ENCODE peak calls at places on chromosomes 5 and 9, in five cellular contexts. X, T, A, Y and I are unnamed samples.

GRCh38 chr9:134848504-134848903 is 32.1 kb upstream of the FCN2 start:
- DNase-seq in T (no peak), Y (no peak), A (no peak), X (no peak), I (no peak)

GRCh38 chr9:98880311-98881015 is 63.2 kb upstream of the COL15A1 start:
- DNase-seq in Y (no peak), T (no peak), A (no peak), X (no peak), I (no peak)

GRCh38 chr9:121266906-121267650 is 884 bp upstream of the GSN start:
- DNase-seq in A (peak), X (no peak), T (no peak), Y (peak), I (no peak)

GRCh38 chr5:74067748-74068541 is 441.9 kb downstream of the ARHGEF28 start:
- DNase-seq in Y (no peak), A (no peak), X (no peak), T (no peak), I (no peak)

GRCh38 chr9:129307227-129307970 is 129.3 kb upstream of the IER5L start:
- DNase-seq in Y (peak), X (no peak), T (no peak), A (no peak), I (no peak)

GRCh38 chr9:25994605-25995004 is 316.4 kb upstream of the TUSC1 start:
- DNase-seq in X (peak), T (no peak), Y (no peak), A (no peak), I (peak)

GRCh38 chr5:10634056-10634455 is 70.2 kb downstream of the ANKRD33B start:
- DNase-seq in X (peak), T (no peak), Y (no peak), A (no peak), I (no peak)

GRCh38 chr9:119094086-119094485 is 275.1 kb downstream of the BRINP1 start:
- DNase-seq in X (no peak), T (peak), A (no peak), Y (no peak), I (no peak)

GRCh38 chr9:78280982-78281668 is 15.8 kb upstream of the PSAT1 start:
- DNase-seq in T (no peak), A (peak), X (peak), Y (peak), I (no peak)

GRCh38 chr9:80707120-80707519 is 982.2 kb downstream of the TLE1 start:
- DNase-seq in A (no peak), T (peak), Y (no peak), X (no peak), I (no peak)

GRCh38 chr5:40503438-40503837 is 176.3 kb upstream of the PTGER4 start:
- DNase-seq in X (peak), Y (no peak), T (no peak), A (no peak), I (no peak)

GRCh38 chr9:127983847-127984289 is 3.1 kb upstream of the EEIG1 start:
- DNase-seq in A (no peak), Y (no peak), T (no peak), X (no peak), I (no peak)

GRCh38 chr9:69622664-69623063 is 49.5 kb downstream of the APBA1 start:
- DNase-seq in A (no peak), Y (no peak), X (no peak), T (no peak), I (no peak)

GRCh38 chr9:90003046-90003355 is 398.2 kb downstream of the GADD45G start:
- DNase-seq in X (no peak), T (no peak), Y (peak), A (no peak), I (no peak)

GRCh38 chr5:16600397-16600796 is 16.4 kb downstream of the RETREG1 start:
- DNase-seq in T (no peak), A (peak), Y (peak), X (peak), I (no peak)

GRCh38 chr9:87675466-87675865 is 50.5 kb upstream of the CTSL start:
- DNase-seq in Y (no peak), T (no peak), A (no peak), X (no peak), I (no peak)

GRCh38 chr5:62184444-62184843 is 121.6 kb upstream of the KIF2A start:
- DNase-seq in Y (no peak), T (no peak), A (no peak), X (no peak), I (no peak)

GRCh38 chr9:129160712-129161533 is 17.1 kb downstream of the IER5L start:
- DNase-seq in X (no peak), T (peak), Y (no peak), A (no peak), I (no peak)

GRCh38 chr9:95102001-95102433 is 215.5 kb downstream of the FANCC start:
- DNase-seq in X (no peak), T (no peak), A (no peak), Y (no peak), I (no peak)

GRCh38 chr5:73254634-73255033 is 81.6 kb downstream of the TMEM174 start:
- DNase-seq in A (no peak), Y (no peak), X (no peak), T (no peak), I (no peak)

GRCh38 chr9:111297061-111297824 is 32.8 kb downstream of the OR2K2 start:
- DNase-seq in A (no peak), X (no peak), T (no peak), Y (no peak), I (no peak)

GRCh38 chr9:107174441-107174840 is 108.6 kb upstream of the RAD23B start:
- DNase-seq in T (no peak), Y (no peak), A (no peak), X (no peak), I (no peak)

GRCh38 chr5:83277953-83278352 is 193.6 kb upstream of the VCAN start:
- DNase-seq in T (peak), Y (no peak), A (no peak), X (no peak), I (no peak)

GRCh38 chr5:17897776-17898175 is 263.5 kb downstream of the TAF11L14 start:
- DNase-seq in X (no peak), T (no peak), Y (no peak), A (no peak), I (no peak)

GRCh38 chr5:10509593-10509992 is 54.3 kb upstream of the ANKRD33B start:
- DNase-seq in Y (no peak), A (no peak), X (no peak), T (no peak), I (no peak)

GRCh38 chr5:143938230-143938629 is 126.3 kb downstream of the HMHB1 start:
- DNase-seq in X (no peak), A (no peak), Y (no peak), T (no peak), I (no peak)

GRCh38 chr9:134635431-134636141 is 6.0 kb upstream of the COL5A1 start:
- DNase-seq in T (no peak), Y (peak), A (peak), X (no peak), I (no peak)

GRCh38 chr5:40685191-40685590 is 5.5 kb downstream of the PTGER4 start:
- DNase-seq in A (no peak), X (no peak), Y (no peak), T (no peak), I (no peak)

GRCh38 chr9:97802276-97802675 is 50.8 kb upstream of the FOXE1 start:
- DNase-seq in A (no peak), Y (no peak), X (no peak), T (peak), I (no peak)

GRCh38 chr9:130418776-130419175 is 26.0 kb upstream of the ASS1 start:
- DNase-seq in A (no peak), Y (no peak), T (no peak), X (no peak), I (no peak)

GRCh38 chr9:304519-305185 is 90.0 kb downstream of the DOCK8 start:
- DNase-seq in A (no peak), X (peak), Y (no peak), T (no peak), I (no peak)